ENCODE peak calls at places on chromosome 18, in five cellular contexts. B is aorta, G is transverse colon, D is cardiac fibroblast, E is psoas muscle. T is an unnamed sample.

GRCh38 chr18:74632088-74632679 is 34.5 kb downstream of the ZNF407 start:
- DNase-seq in B (no peak), E (no peak), G (no peak), D (no peak), T (no peak)

GRCh38 chr18:42850174-42850766 is 265.2 kb downstream of the RIT2 start:
- DNase-seq in B (no peak), G (no peak), D (no peak), E (no peak), T (no peak)

GRCh38 chr18:26741041-26741440 is 124.5 kb downstream of the AQP4 start:
- DNase-seq in E (no peak), D (peak; percentile 2), G (no peak), B (no peak), T (no peak)

GRCh38 chr18:12703714-12704113 is 872 bp downstream of the PSMG2 start:
- DNase-seq in D (peak; percentile 41), G (no peak), E (no peak), B (no peak), T (peak; percentile 46)

GRCh38 chr18:58148954-58149471 is 105.0 kb downstream of the NEDD4L start:
- DNase-seq in D (no peak), G (peak; percentile 32), B (no peak), E (no peak), T (no peak)

GRCh38 chr18:12782521-12782920 is 79.7 kb downstream of the PSMG2 start:
- DNase-seq in B (no peak), D (no peak), E (no peak), G (no peak), T (no peak)

GRCh38 chr18:45627204-45627526 is 11.9 kb downstream of the SLC14A2 start:
- DNase-seq in E (no peak), B (no peak), G (no peak), D (no peak), T (no peak)

GRCh38 chr18:77106331-77106730 is 26.3 kb downstream of the MBP start:
- DNase-seq in G (no peak), D (no peak), E (peak; percentile 48), B (no peak), T (no peak)

GRCh38 chr18:47050468-47050867 is 15.0 kb upstream of the ELOA2 start:
- DNase-seq in G (no peak), D (peak; percentile 75), B (no peak), E (no peak), T (peak; percentile 83)

GRCh38 chr18:37537868-37538525 is 27.6 kb downstream of the CELF4 start:
- DNase-seq in B (peak; percentile 74), E (peak; percentile 83), G (peak; percentile 60), D (peak; percentile 60), T (peak; percentile 87)

GRCh38 chr18:1468550-1468949 is 563.9 kb downstream of the ADCYAP1 start:
- DNase-seq in D (no peak), G (no peak), B (no peak), E (no peak), T (no peak)

GRCh38 chr18:69196336-69196735 is 204.4 kb upstream of the DOK6 start:
- DNase-seq in B (no peak), G (no peak), E (no peak), D (no peak), T (no peak)

GRCh38 chr18:35444636-35445035 is 53.1 kb downstream of the INO80C start:
- DNase-seq in B (no peak), D (no peak), E (no peak), G (no peak), T (no peak)

GRCh38 chr18:26549103-26549485 is 741 bp upstream of the KCTD1 start:
- DNase-seq in E (peak; percentile 55), G (peak; percentile 38), B (peak; percentile 54), D (peak; percentile 59), T (peak; percentile 62)

GRCh38 chr18:13680612-13681011 is 45.7 kb downstream of the FAM210A start:
- DNase-seq in G (no peak), D (no peak), B (no peak), E (no peak), T (no peak)

GRCh38 chr18:501406-501714 is 859 bp upstream of the COLEC12 start:
- DNase-seq in D (no peak), E (no peak), B (no peak), G (no peak), T (no peak)

GRCh38 chr18:46341989-46342525 is 237.9 kb downstream of the HAUS1 start:
- DNase-seq in G (no peak), E (no peak), B (no peak), D (no peak), T (no peak)

GRCh38 chr18:42425025-42425424 is 470.0 kb downstream of the PIK3C3 start:
- DNase-seq in E (no peak), G (no peak), B (no peak), D (peak; percentile 11), T (no peak)

GRCh38 chr18:65753520-65753919 is 2.7 kb downstream of the CDH7 start:
- DNase-seq in B (no peak), E (no peak), G (no peak), D (no peak), T (no peak)

GRCh38 chr18:59874166-59874565 is 25.6 kb upstream of the PMAIP1 start:
- DNase-seq in G (no peak), B (no peak), E (no peak), D (peak; percentile 94), T (peak; percentile 84)

GRCh38 chr18:54261894-54262293 is 7.4 kb upstream of the POLI start:
- DNase-seq in G (peak; percentile 36), E (no peak), B (no peak), D (no peak), T (no peak)

GRCh38 chr18:68797901-68798300 is at the start of gene CCDC102B:
- DNase-seq in G (no peak), E (no peak), B (no peak), D (peak; percentile 81), T (peak; percentile 81)

GRCh38 chr18:76462326-76462694 is 32.7 kb downstream of the ZNF516 start:
- DNase-seq in D (no peak), B (no peak), G (no peak), E (no peak), T (no peak)

GRCh38 chr18:47215554-47216138 is 35.8 kb downstream of the SKOR2 start:
- DNase-seq in D (peak; percentile 78), G (no peak), E (no peak), B (no peak), T (peak; percentile 59)

GRCh38 chr18:27685807-27686412 is 491.0 kb downstream of the CDH2 start:
- DNase-seq in B (no peak), G (no peak), D (peak; percentile 73), E (no peak), T (peak; percentile 87)

GRCh38 chr18:56447972-56448371 is 190.4 kb downstream of the TXNL1 start:
- DNase-seq in G (no peak), B (no peak), D (no peak), E (no peak), T (peak; percentile 15)
- H3K4me3 ChIP-seq in G (no peak overlapping the region), B (no peak overlapping the region), D (no peak overlapping the region), E (no peak overlapping the region), T (peak overlapping the region; percentile 51)

GRCh38 chr18:55510809-55511208 is 77.2 kb downstream of the TCF4 start:
- DNase-seq in D (peak; percentile 99), G (no peak), B (no peak), E (no peak), T (peak; percentile 49)
- H3K4me3 ChIP-seq in D (peak overlapping the region; percentile 11), G (no peak overlapping the region), B (peak overlapping the region; percentile 26), E (peak overlapping the region; percentile 22), T (peak overlapping the region; percentile 72)

GRCh38 chr18:3584266-3584665 is 134.3 kb downstream of the TGIF1 start:
- DNase-seq in G (no peak), B (no peak), E (no peak), D (no peak), T (no peak)

GRCh38 chr18:3581890-3582289 is 131.9 kb downstream of the TGIF1 start:
- DNase-seq in D (no peak), G (no peak), E (no peak), B (no peak), T (no peak)

GRCh38 chr18:3590096-3590655 is 140.2 kb downstream of the TGIF1 start:
- DNase-seq in E (no peak), D (no peak), G (no peak), B (no peak), T (no peak)

GRCh38 chr18:3585656-3586509 is 135.9 kb downstream of the TGIF1 start:
- DNase-seq in G (peak; percentile 90), E (peak; percentile 86), D (peak; percentile 91), B (peak; percentile 87), T (peak; percentile 85)

DNA sequence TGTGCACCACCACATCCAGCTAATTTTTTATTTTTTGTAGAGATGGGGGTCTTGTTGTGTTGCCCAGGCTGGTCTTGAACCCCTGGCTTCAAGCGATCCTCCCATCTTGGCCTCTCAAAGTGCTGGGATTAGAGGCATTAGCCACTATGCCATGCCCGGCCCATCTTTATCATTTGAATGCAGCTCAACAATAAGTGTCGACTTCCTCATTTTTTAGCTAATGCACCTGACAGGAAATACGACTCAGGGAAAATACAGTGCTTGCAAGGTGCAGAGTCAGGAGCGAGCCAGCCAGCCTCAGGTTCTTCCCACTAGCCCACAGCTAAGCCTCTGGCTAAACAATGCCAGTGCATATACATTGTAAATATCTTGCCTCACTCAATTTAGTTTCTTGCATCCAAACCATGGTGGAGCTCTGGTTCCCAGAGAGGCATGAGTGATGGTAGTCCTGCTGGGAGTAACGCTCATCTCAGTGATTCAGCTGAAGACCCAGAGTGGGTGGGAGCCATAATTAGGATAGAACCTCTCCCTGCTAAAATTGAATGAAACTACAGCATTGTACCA is 135.0 kb downstream of the TGIF1 start:
- DNase-seq in D (no peak), G (no peak), E (no peak), B (no peak), T (no peak)
- H3K4me3 ChIP-seq in D (no peak overlapping the region), G (no peak overlapping the region), E (no peak overlapping the region), B (no peak overlapping the region), T (no peak overlapping the region)

GRCh38 chr18:51020536-51020935 is 9.5 kb upstream of the SMAD4 start:
- DNase-seq in B (no peak), D (no peak), E (no peak), G (no peak), T (no peak)
- H3K4me3 ChIP-seq in B (no peak overlapping the region), D (no peak overlapping the region), E (no peak overlapping the region), G (no peak overlapping the region), T (no peak overlapping the region)

GRCh38 chr18:79635127-79635726 is 44.4 kb upstream of the CTDP1 start:
- DNase-seq in G (no peak), E (no peak), D (no peak), B (no peak), T (no peak)

GRCh38 chr18:79637921-79638855 is 41.4 kb upstream of the CTDP1 start:
- DNase-seq in G (no peak), B (no peak), E (no peak), D (no peak), T (no peak)

GRCh38 chr18:79634593-79634992 is 45.0 kb upstream of the CTDP1 start:
- DNase-seq in E (no peak), B (no peak), G (no peak), D (peak; percentile 43), T (no peak)

GRCh38 chr18:79639072-79639829 is 40.4 kb upstream of the CTDP1 start:
- DNase-seq in D (no peak), G (no peak), E (no peak), B (no peak), T (no peak)

GRCh38 chr18:79637181-79637920 is 42.3 kb upstream of the CTDP1 start:
- DNase-seq in D (no peak), E (no peak), B (no peak), G (no peak), T (no peak)
- H3K4me3 ChIP-seq in D (no peak overlapping the region), E (no peak overlapping the region), B (no peak overlapping the region), G (no peak overlapping the region), T (no peak overlapping the region)

T was measured in adipocyte.